ENCODE peak calls at places on chromosomes 2 and 18, in eight cellular contexts. M is EL; I is stimulated activated CD8-positive, alpha-beta memory T cell treated with anti-CD3 and anti-CD28 coated beads, Interleukin-15, amount 100 ng/mL, for 48 hours; A is heart left ventricle; Q is sigmoid colon; J is stimulated activated CD4-positive, alpha-beta T cell treated with anti-CD3 and anti-CD28 coated beads, Interleukin-12 subunit alpha, Interleukin-12 subunit beta, amount 100 ng/mL, for 4 hours; Y is ELR; G is GM06990. B is an unnamed sample.

GRCh38 chr2:240227538-240228428 is 87.3 kb upstream of the OTOS start:
- DNase-seq in J (no peak), Y (no peak), M (no peak), Q (peak; percentile 54), I (no peak), A (peak; percentile 3), G (no peak), B (no peak)

GRCh38 chr2:217875556-217876252 is 127.1 kb downstream of the TNS1 start:
- DNase-seq in I (no peak), G (no peak), Y (peak; percentile 8), M (peak; percentile 6), J (no peak), A (no peak), Q (no peak), B (no peak)

GRCh38 chr2:180753809-180754761 is 226.3 kb upstream of the UBE2E3 start:
- DNase-seq in Q (no peak), M (peak; percentile 59), G (no peak), Y (peak; percentile 88), J (no peak), A (no peak), I (no peak), B (no peak)

GRCh38 chr2:16055848-16056580 is 115.7 kb downstream of the MYCN start:
- DNase-seq in I (no peak), Q (no peak), A (no peak), Y (no peak), G (peak; percentile 63), J (no peak), M (no peak), B (no peak)

GRCh38 chr18:34809697-34810096 is 99.6 kb downstream of the DTNA start:
- DNase-seq in M (peak; percentile 44), A (peak; percentile 12), Y (peak; percentile 45), Q (peak; percentile 80), J (no peak), G (no peak), I (no peak), B (no peak)

GRCh38 chr18:1050012-1050657 is 145.5 kb downstream of the ADCYAP1 start:
- DNase-seq in I (no peak), J (no peak), Y (peak; percentile 27), A (no peak), G (no peak), M (peak; percentile 6), Q (no peak), B (no peak)

GRCh38 chr2:55907686-55908085 is 15.9 kb downstream of the EFEMP1 start:
- DNase-seq in J (no peak), G (no peak), M (no peak), Y (no peak), I (no peak), Q (no peak), A (no peak), B (no peak)

GRCh38 chr2:12501469-12502147 is 215.1 kb upstream of the TRIB2 start:
- DNase-seq in I (peak; percentile 66), Q (peak; percentile 69), A (peak; percentile 78), Y (peak; percentile 48), J (peak; percentile 61), M (peak; percentile 31), G (peak; percentile 72), B (peak; percentile 12)

GRCh38 chr2:84212611-84213314 is 246.3 kb downstream of the SUCLG1 start:
- DNase-seq in A (no peak), J (no peak), G (no peak), M (no peak), Q (no peak), Y (no peak), I (no peak), B (no peak)

GRCh38 chr2:220880623-220881022 is 691.5 kb downstream of the EPHA4 start:
- DNase-seq in J (no peak), Q (no peak), I (no peak), G (no peak), A (no peak), Y (no peak), M (no peak), B (no peak)

GRCh38 chr18:21454725-21455124 is 145.8 kb downstream of the ESCO1 start:
- DNase-seq in Y (no peak), G (no peak), M (no peak), A (no peak), Q (no peak), I (no peak), J (no peak), B (no peak)

GRCh38 chr2:66512626-66513025 is 77.7 kb downstream of the MEIS1 start:
- DNase-seq in G (no peak), Y (no peak), Q (no peak), A (no peak), M (no peak), I (no peak), J (no peak), B (no peak)

GRCh38 chr2:204104821-204105220 is 168.3 kb downstream of the ICOS start:
- DNase-seq in I (no peak), A (no peak), Q (no peak), Y (no peak), J (no peak), M (no peak), G (no peak), B (no peak)

GRCh38 chr2:240905176-240905781 is 857 bp upstream of the CROCC2 start:
- DNase-seq in Y (no peak), Q (no peak), A (no peak), M (no peak), I (no peak), G (no peak), J (no peak), B (no peak)